ENCODE peak calls at places on chromosome 7, in eight cellular contexts. V is right lobe of liver, B is AG04449, Q is PC-3, M is fibroblast of mammary gland, P is psoas muscle, S is upper lobe of left lung, H is foreskin fibroblast. E is an unnamed sample.

GRCh38 chr7:151796091-151796870 is 80.6 kb downstream of the PRKAG2 start:
- DNase-seq in V (peak), B (no peak), Q (peak), M (peak), P (peak), S (no peak), H (no peak), E (peak)

GRCh38 chr7:29248713-29249382 is 54.3 kb downstream of the CHN2 start:
- DNase-seq in V (peak), B (no peak), Q (no peak), M (no peak), P (no peak), S (no peak), H (no peak), E (no peak)

GRCh38 chr7:114820993-114821945 is 100.6 kb upstream of the MDFIC start:
- DNase-seq in V (no peak), B (peak), Q (no peak), M (peak), P (no peak), S (no peak), H (peak), E (no peak)

GRCh38 chr7:101494602-101495329 is 132.1 kb downstream of the COL26A1 start:
- DNase-seq in V (no peak), B (no peak), Q (no peak), M (no peak), P (no peak), S (no peak), H (no peak), E (no peak)

GRCh38 chr7:108480311-108480710 is 24.1 kb upstream of the NRCAM start:
- DNase-seq in V (no peak), B (no peak), Q (no peak), M (no peak), P (no peak), S (no peak), H (no peak), E (no peak)

GRCh38 chr7:43905209-43905946 is 1.0 kb downstream of the URGCP start:
- DNase-seq in V (peak), B (no peak), Q (peak), M (peak), P (peak), S (no peak), H (peak), E (peak)

GRCh38 chr7:92615861-92616260 is 25.7 kb upstream of the FAM133B start:
- DNase-seq in V (no peak), B (no peak), Q (no peak), M (no peak), P (no peak), S (no peak), H (no peak), E (no peak)

GRCh38 chr7:26329520-26330269 is 38.0 kb downstream of the SNX10 start:
- DNase-seq in V (peak), B (no peak), Q (no peak), M (no peak), P (peak), S (no peak), H (no peak), E (no peak)

GRCh38 chr7:31175672-31176071 is 123.6 kb downstream of the ADCYAP1R1 start:
- DNase-seq in V (no peak), B (no peak), Q (peak), M (no peak), P (no peak), S (no peak), H (no peak), E (no peak)

GRCh38 chr7:56028942-56029630 is 22.2 kb downstream of the PSPH start:
- DNase-seq in V (peak), B (no peak), Q (peak), M (no peak), P (no peak), S (no peak), H (no peak), E (no peak)

GRCh38 chr7:44534087-44534486 is 7.0 kb downstream of the NPC1L1 start:
- DNase-seq in V (no peak), B (no peak), Q (no peak), M (peak), P (no peak), S (no peak), H (peak), E (no peak)

GRCh38 chr7:66905689-66906088 is 15.3 kb upstream of the TMEM248 start:
- DNase-seq in V (no peak), B (no peak), Q (no peak), M (no peak), P (no peak), S (no peak), H (no peak), E (no peak)

GRCh38 chr7:64618785-64619456 is 47.0 kb upstream of the ZNF107 start:
- DNase-seq in V (no peak), B (no peak), Q (peak), M (peak), P (no peak), S (no peak), H (peak), E (peak)

GRCh38 chr7:105473163-105473562 is 48.9 kb downstream of the PUS7 start:
- DNase-seq in V (no peak), B (peak), Q (no peak), M (peak), P (peak), S (no peak), H (peak), E (no peak)

GRCh38 chr7:85474234-85474633 is 287.4 kb upstream of the SEMA3D start:
- DNase-seq in V (no peak), B (peak), Q (peak), M (no peak), P (no peak), S (no peak), H (no peak), E (no peak)

DNA sequence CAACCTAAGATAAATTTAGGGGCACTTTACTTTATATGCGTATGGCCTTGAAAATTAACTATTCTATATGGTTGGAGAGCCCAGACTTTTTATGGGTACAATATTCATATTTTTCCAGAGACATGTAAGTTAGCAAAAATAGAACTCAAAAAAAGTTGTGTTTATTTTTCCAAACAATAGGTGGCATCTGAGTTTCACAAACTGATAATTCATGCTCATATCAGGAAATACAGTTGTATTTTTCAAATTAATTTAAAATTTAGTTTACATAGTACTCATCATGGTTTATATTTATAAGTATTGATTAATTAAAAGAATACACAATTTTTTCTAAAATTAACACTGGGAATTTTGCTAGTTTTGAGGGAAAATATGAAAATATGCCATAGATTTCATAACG is 34.6 kb downstream of the ANKRD7 start:
- DNase-seq in V (no peak), B (no peak), Q (peak), M (no peak), P (no peak), S (no peak), H (no peak), E (no peak)
- TF ChIP-seq CTCF in V (peak), B (no peak), Q (peak), M (no peak), P (no peak), S (no peak), H (no peak), E (peak)

GRCh38 chr7:778968-779451 is 51.9 kb upstream of the PRKAR1B start:
- DNase-seq in V (no peak), B (no peak), Q (no peak), M (no peak), P (no peak), S (peak), H (no peak), E (no peak)
- TF ChIP-seq CTCF in V (no peak), B (no peak), Q (no peak), M (no peak), P (no peak), S (no peak), H (no peak), E (no peak)

GRCh38 chr7:116530107-116530820 is 5.4 kb downstream of the CAV1 start:
- DNase-seq in V (no peak), B (no peak), Q (no peak), M (no peak), P (no peak), S (no peak), H (no peak), E (no peak)
- TF ChIP-seq CTCF in V (no peak), B (no peak), Q (no peak), M (no peak), P (no peak), S (no peak), H (no peak), E (no peak)

DNA sequence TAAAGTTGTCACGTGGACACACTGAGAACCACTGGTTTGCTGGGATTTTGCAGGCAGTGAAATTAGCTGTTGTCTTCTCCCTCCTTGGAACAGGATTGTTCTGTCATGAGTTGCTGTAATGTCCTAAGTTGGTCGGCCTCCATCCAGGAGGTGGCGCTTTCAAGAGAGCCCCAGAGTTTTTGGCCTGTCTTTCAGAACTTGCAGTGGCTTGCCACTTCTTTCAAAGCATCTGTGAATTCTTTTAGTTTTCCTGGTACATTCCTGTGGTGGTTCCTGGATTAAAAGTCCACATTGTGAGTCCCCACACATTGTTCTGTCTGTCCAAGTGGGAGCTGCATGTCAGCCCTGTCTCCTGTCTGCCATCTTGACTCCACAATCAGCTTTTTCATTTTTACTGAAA is 133.8 kb downstream of the PON1 start:
- DNase-seq in V (no peak), B (no peak), Q (peak), M (peak), P (no peak), S (no peak), H (no peak), E (no peak)
- TF ChIP-seq CTCF in V (no peak), B (no peak), Q (peak), M (peak), P (no peak), S (no peak), H (no peak), E (no peak)